ENCODE peak calls at places on chromosomes 5 and 9, in ten cellular contexts. K, T, E, U, N, Q, X, A, Z and D are unnamed samples. For H3K4me1, the result is how much of the 10 kb centered on the place peaks cover.

GRCh38 chr5:56470007-56470406 is 236.9 kb upstream of the ANKRD55 start:
- DNase-seq in T (no peak), A (no peak), X (no peak), K (no peak), Z (no peak), U (no peak), Q (no peak), E (no peak), N (no peak), D (no peak)

GRCh38 chr5:96080557-96080956 is 118.9 kb upstream of the ELL2 start:
- DNase-seq in Q (no peak), K (no peak), A (no peak), U (no peak), Z (no peak), T (peak), N (no peak), E (no peak), X (no peak), D (no peak)

GRCh38 chr9:135998013-135998380 is 36.8 kb upstream of the UBAC1 start:
- DNase-seq in X (no peak), E (no peak), N (no peak), A (no peak), K (no peak), U (no peak), Z (no peak), T (no peak), Q (no peak), D (no peak)

GRCh38 chr5:38420691-38421395 is 135.6 kb downstream of the LIFR start:
- DNase-seq in K (peak), Q (peak), T (peak), U (no peak), X (peak), Z (peak), A (peak), N (no peak), E (peak), D (peak)

GRCh38 chr5:123131805-123132204 is 42.8 kb downstream of the PRDM6 start:
- DNase-seq in U (no peak), K (no peak), X (no peak), E (no peak), T (no peak), N (no peak), A (no peak), Q (no peak), Z (no peak), D (no peak)

GRCh38 chr9:125861405-125862063 is 114.4 kb downstream of the PBX3 start:
- DNase-seq in E (no peak), N (no peak), Q (no peak), Z (no peak), X (no peak), K (no peak), T (peak), U (no peak), A (no peak), D (no peak)

GRCh38 chr5:16018970-16019369 is 160.6 kb downstream of the MARCHF11 start:
- DNase-seq in T (no peak), X (no peak), Z (no peak), K (no peak), E (no peak), N (no peak), Q (no peak), A (no peak), U (no peak), D (no peak)

GRCh38 chr9:107727113-107727780 is 237.7 kb upstream of the KLF4 start:
- DNase-seq in Q (no peak), E (no peak), Z (no peak), A (no peak), U (no peak), N (no peak), X (no peak), K (no peak), T (no peak), D (no peak)

GRCh38 chr5:176882566-176882900 is 16.6 kb downstream of the HK3 start:
- DNase-seq in Q (no peak), N (no peak), K (no peak), Z (no peak), E (no peak), U (no peak), X (no peak), A (no peak), T (peak), D (no peak)

GRCh38 chr5:150001660-150002493 is 1.3 kb downstream of the HMGXB3 start:
- DNase-seq in X (peak), A (peak), N (no peak), U (peak), E (peak), Z (peak), T (peak), K (peak), Q (peak), D (peak)

GRCh38 chr9:35258665-35259474 is 97.1 kb downstream of the UNC13B start:
- DNase-seq in T (peak), Z (peak), A (peak), U (peak), Q (peak), X (peak), E (peak), K (peak), N (peak), D (peak)

GRCh38 chr5:9439651-9440292 is 106.1 kb downstream of the SEMA5A start:
- DNase-seq in X (no peak), N (no peak), K (no peak), E (no peak), Q (peak), U (no peak), Z (no peak), T (no peak), A (peak), D (no peak)

GRCh38 chr9:4891674-4892073 is 93.4 kb upstream of the JAK2 start:
- DNase-seq in Z (no peak), X (no peak), Q (no peak), K (no peak), A (no peak), E (no peak), N (no peak), U (no peak), T (no peak), D (no peak)

DNA sequence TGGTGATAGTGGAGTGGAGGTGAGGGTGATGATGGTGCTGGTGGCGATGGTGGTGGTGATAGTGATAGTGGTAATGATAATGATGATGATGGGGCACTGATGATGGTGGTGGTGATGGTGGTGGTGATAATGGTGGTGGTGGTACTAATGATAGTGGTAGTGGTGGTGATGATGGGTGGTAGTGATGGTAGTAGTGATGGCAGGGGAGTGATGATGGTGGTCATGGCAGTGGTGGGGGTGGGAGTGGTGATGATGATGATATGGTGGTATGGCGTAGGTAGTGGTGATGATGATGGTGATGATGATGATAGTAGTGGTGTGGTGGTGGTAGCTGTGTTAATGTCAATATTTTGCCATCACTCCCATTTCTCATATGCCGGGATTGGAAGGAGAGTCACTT is 44.5 kb upstream of the ORM1 start:
- DNase-seq in E (no peak), K (no peak), T (no peak), U (no peak), X (no peak), A (no peak), Z (no peak), Q (no peak), N (no peak), D (no peak)
- H3K4me1 ChIP-seq in E (under half), K (under half), T (under half), U (under half), X (under half), A (under half), Z (under half), Q (under half), N (under half), D (under half)

GRCh38 chr5:82314964-82315728 is 37.0 kb upstream of the RPS23 start:
- DNase-seq in Q (no peak), K (no peak), T (peak), N (no peak), Z (no peak), A (no peak), U (no peak), X (no peak), E (no peak), D (no peak)

GRCh38 chr5:82312373-82312856 is 34.3 kb upstream of the RPS23 start:
- DNase-seq in T (peak), E (peak), Z (peak), A (peak), U (no peak), K (peak), N (no peak), Q (peak), X (peak), D (peak)

GRCh38 chr5:82308997-82309670 is 31.0 kb upstream of the RPS23 start:
- DNase-seq in E (no peak), N (no peak), A (no peak), Z (no peak), Q (no peak), X (no peak), U (no peak), K (no peak), T (no peak), D (no peak)

GRCh38 chr5:82308416-82308815 is 30.3 kb upstream of the RPS23 start:
- DNase-seq in T (no peak), E (no peak), N (no peak), K (no peak), U (no peak), X (no peak), Z (no peak), Q (no peak), A (no peak), D (no peak)

DNA sequence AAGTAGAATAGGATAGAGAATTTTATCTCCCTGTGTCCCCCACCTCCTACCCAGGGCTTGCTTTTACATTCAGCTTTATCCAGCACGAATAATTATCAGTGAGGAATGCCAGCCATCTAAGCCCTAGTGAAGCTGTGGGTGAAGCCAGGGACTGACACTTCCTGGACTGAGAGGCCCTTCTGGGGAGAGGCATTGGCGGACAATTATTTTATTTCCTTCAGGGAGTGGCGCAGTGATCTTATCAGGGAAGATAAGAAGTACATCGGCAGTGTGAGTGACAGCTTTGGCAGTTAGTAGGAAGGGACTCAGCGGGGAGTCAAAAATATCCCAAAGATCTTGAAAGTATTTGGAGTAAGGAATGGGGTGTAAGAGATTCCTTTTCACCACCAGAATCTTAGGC is 34.9 kb upstream of the RPS23 start:
- DNase-seq in Q (no peak), A (no peak), Z (no peak), T (peak), N (no peak), U (no peak), K (no peak), E (peak), X (peak), D (no peak)
- H3K4me3 ChIP-seq in Q (no peak), A (peak), Z (peak), T (no peak), N (no peak), U (no peak), K (no peak), E (no peak), X (no peak), D (no peak)

DNA sequence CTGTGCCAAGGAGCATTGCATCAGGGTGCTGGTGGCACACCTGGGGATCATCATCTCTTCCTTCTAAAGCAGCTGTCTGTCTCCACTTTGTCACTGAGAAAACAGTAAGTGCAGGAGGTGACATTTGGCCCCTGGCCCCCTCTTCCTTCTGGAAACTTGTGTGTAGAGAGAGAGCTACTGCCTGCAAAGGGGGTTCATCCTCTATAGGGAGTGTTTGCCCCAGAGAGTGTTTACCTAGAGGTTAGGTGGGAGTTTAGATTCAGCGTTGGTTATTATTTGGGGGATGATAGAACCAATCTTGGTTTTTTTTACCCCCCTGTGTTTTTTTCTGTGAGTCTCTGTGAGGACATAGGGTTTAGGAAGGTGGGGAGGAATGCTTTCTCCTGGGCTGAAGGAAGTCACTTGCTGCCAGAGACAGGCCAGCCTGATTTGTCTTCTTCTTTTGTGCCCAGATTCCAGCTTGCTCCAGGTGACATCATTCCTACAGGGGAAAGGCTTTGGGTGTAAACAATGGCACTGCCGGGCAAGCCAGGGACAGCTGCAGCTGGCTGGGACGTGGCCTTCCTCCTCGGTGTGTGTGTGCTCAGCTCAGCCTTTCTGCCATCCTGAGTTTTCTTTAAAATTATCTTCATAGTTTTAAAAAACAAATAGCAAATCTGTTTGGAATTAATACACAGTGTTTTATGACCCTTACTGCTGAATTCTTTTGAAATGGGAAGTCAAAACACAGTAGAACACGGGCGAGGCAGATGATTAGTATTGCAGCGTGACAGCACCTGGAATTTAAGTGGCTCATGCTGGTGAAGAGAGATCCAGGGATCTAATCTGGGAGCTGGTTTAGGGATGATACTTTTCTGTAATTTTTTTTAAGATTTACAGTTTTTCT is 24.5 kb downstream of the PRRC2B start:
- DNase-seq in Q (no peak), X (peak), A (no peak), Z (no peak), U (no peak), E (peak), T (no peak), N (peak), K (peak), D (peak)
- H3K4me1 ChIP-seq in Q (half or more), X (under half), A (half or more), Z (under half), U (half or more), E (under half), T (half or more), N (half or more), K (half or more), D (half or more)

GRCh38 chr9:1771094-1771493 is 244.1 kb upstream of the SMARCA2 start:
- DNase-seq in U (no peak), X (no peak), Q (no peak), A (no peak), T (no peak), E (no peak), Z (no peak), N (no peak), K (no peak), D (no peak)

DNA sequence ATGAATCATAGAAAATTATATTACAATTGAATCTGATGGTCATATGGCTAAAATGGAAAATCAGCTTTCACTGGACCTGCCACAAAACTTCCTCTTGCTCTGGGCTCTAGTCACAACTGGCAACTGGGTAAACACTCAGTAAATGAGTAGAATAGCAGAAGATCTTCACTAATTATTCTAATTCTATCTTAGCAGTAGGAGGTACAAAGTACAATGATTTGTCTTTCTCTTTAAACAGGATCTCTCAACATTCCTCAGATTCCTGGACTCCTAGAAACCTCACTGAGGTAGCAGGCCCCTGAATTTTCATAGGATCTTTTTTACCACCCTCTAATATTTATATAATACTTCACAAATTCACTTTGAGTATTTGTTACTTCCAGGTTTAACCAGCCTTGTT is 239.9 kb upstream of the SMARCA2 start:
- DNase-seq in Q (no peak), K (no peak), U (no peak), A (no peak), Z (no peak), T (no peak), N (no peak), X (no peak), E (no peak), D (no peak)
- H3K4me3 ChIP-seq in Q (no peak), K (no peak), U (no peak), A (no peak), Z (no peak), T (no peak), N (no peak), X (no peak), E (no peak), D (no peak)

GRCh38 chr5:148972396-148972795 is 90.5 kb downstream of the SH3TC2 start:
- DNase-seq in E (no peak), U (no peak), X (no peak), T (no peak), K (no peak), N (no peak), Z (no peak), A (no peak), Q (no peak), D (no peak)

GRCh38 chr5:148972958-148973357 is 89.9 kb downstream of the SH3TC2 start:
- DNase-seq in N (no peak), A (peak), U (no peak), Q (peak), X (no peak), E (peak), Z (peak), T (peak), K (peak), D (no peak)

GRCh38 chr5:148969291-148969690 is 93.6 kb downstream of the SH3TC2 start:
- DNase-seq in A (no peak), U (no peak), X (no peak), E (no peak), Z (no peak), N (no peak), K (no peak), T (no peak), Q (no peak), D (no peak)

GRCh38 chr5:148970228-148970627 is 92.6 kb downstream of the SH3TC2 start:
- DNase-seq in X (peak), U (no peak), N (peak), E (no peak), Z (peak), K (no peak), A (no peak), Q (no peak), T (no peak), D (peak)

GRCh38 chr5:148970876-148971275 is 92.0 kb downstream of the SH3TC2 start:
- DNase-seq in K (no peak), E (no peak), A (no peak), Q (no peak), U (no peak), X (no peak), Z (no peak), N (no peak), T (no peak), D (no peak)
- H3K4me1 ChIP-seq in K (under half), E (under half), A (under half), Q (under half), U (under half), X (under half), Z (under half), N (under half), T (under half), D (under half)

DNA sequence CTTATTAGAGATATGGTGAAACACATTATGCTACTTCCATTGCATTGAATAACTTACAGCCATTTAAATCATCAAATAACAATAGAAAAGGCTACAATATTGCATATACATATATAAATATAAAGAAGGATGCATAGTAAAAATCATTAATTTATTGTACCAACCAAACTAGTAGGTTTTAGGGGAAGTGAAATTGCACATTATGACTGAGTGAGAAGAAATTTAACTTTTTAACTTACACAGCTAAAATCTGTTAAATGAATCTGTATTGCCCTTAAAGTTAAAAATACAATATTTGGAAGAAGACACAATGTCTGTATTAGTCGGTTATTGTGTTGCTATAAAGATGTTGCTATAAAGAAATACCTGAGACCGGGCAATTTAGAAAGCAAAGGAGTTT is 2073.7 kb upstream of the ACO1 start:
- DNase-seq in E (no peak), Z (no peak), U (no peak), Q (no peak), K (no peak), N (no peak), A (no peak), T (no peak), X (no peak), D (no peak)
- H3K4me3 ChIP-seq in E (no peak), Z (no peak), U (no peak), Q (no peak), K (no peak), N (no peak), A (no peak), T (no peak), X (no peak), D (no peak)

DNA sequence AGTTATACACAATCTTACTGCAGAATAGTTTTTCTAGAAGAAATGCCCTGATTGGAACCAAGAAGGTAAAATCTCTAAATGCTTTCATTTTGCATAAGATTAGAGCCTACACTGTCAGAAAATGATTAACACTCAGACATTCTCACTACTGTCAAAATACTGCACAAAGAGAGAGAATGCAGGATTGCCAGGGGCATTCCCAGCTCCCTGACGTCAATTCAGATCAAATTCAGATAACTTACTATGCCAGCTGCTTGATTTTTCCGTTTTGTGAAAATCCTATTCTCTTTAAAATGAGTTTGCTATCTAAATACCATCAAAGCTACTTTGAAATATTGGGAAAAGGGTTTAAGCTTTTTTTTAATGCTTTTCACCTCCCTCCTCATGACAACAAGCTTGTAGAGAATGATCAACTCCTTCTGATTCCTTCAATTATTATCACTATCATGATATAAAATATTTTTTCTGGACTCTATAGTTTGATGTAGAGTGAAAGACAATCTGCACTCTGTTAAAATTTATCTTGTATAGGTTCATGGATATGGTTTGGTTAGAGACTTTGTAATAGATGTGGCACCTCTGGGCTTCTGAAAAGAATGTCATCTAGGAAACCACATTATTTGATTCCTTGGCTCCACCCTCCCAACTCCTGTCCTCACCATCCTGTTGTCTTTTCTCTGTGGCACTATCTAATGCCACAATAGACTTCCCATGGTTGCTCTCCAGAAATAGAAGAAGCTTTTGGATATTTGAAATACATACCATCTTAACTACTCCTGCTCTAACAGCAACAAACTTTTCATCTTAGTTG is 407.7 kb downstream of the PDE4D start:
- DNase-seq in U (no peak), K (no peak), T (peak), Z (no peak), N (no peak), Q (no peak), E (peak), X (no peak), A (no peak), D (no peak)
- H3K4me1 ChIP-seq in U (under half), K (under half), T (under half), Z (under half), N (under half), Q (under half), E (under half), X (under half), A (under half), D (under half)

DNA sequence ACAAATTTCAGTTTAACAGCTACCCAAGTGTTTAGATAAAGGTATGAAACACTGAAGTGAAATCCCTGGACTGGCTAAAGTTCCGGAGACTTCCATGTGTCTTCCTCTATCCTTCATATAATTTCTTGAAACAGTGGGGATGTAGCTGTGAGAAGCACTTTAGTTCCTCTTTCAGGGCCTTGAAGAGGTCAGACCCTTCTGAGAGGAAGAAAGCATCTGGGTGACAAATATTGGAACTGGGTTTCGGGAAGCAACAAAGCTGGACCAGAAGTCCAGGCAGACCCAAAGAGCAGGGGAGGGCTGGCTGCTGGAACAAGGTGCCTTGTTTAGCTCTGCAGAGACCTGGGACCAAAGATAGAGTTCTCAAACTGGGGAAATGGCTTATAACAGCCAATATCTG is 75.4 kb upstream of the ZFAND5 start:
- DNase-seq in U (no peak), Z (no peak), T (no peak), A (no peak), X (no peak), Q (no peak), K (no peak), E (no peak), N (no peak), D (no peak)
- H3K4me3 ChIP-seq in U (no peak), Z (no peak), T (no peak), A (no peak), X (no peak), Q (no peak), K (no peak), E (no peak), N (no peak), D (no peak)